ENCODE peak calls at places on chromosomes 7 and 10, in ten cellular contexts. One of them, this sample, is unnamed.

GRCh38 chr7:157013602-157014549 is 3.4 kb upstream of the MNX1 start:
- DNase-seq in spleen: no peak
- DNase-seq in upper lobe of left lung: no peak
- DNase-seq in esophagus muscularis mucosa: no peak
- DNase-seq in suprapubic skin: peak; percentile 44
- DNase-seq in K562: no peak
- DNase-seq in prostate gland: no peak
- DNase-seq in sigmoid colon: no peak
- DNase-seq in GM12878: no peak
- DNase-seq in stomach: no peak
- DNase-seq in this sample: no peak

GRCh38 chr7:18858232-18858631 is 259.2 kb downstream of the TWIST1 start:
- DNase-seq in spleen: no peak
- DNase-seq in upper lobe of left lung: no peak
- DNase-seq in esophagus muscularis mucosa: no peak
- DNase-seq in suprapubic skin: no peak
- DNase-seq in K562: no peak
- DNase-seq in prostate gland: no peak
- DNase-seq in sigmoid colon: no peak
- DNase-seq in GM12878: no peak
- DNase-seq in stomach: no peak
- DNase-seq in this sample: no peak

GRCh38 chr10:97498076-97498840 is at the start of gene MMS19:
- DNase-seq in spleen: peak; percentile 100
- DNase-seq in upper lobe of left lung: peak; percentile 99
- DNase-seq in esophagus muscularis mucosa: peak; percentile 100
- DNase-seq in suprapubic skin: peak; percentile 100
- DNase-seq in K562: peak; percentile 95
- DNase-seq in prostate gland: peak; percentile 100
- DNase-seq in sigmoid colon: peak; percentile 100
- DNase-seq in GM12878: peak; percentile 77
- DNase-seq in stomach: peak; percentile 100
- DNase-seq in this sample: peak; percentile 100

GRCh38 chr10:117370205-117370604 is 5.0 kb downstream of the PDZD8 start:
- DNase-seq in spleen: no peak
- DNase-seq in upper lobe of left lung: no peak
- DNase-seq in esophagus muscularis mucosa: no peak
- DNase-seq in suprapubic skin: no peak
- DNase-seq in K562: no peak
- DNase-seq in prostate gland: no peak
- DNase-seq in sigmoid colon: no peak
- DNase-seq in GM12878: no peak
- DNase-seq in stomach: no peak
- DNase-seq in this sample: no peak

GRCh38 chr10:131154306-131155025 is 157.1 kb downstream of the TCERG1L start:
- DNase-seq in spleen: peak; percentile 62
- DNase-seq in upper lobe of left lung: no peak
- DNase-seq in esophagus muscularis mucosa: no peak
- DNase-seq in suprapubic skin: no peak
- DNase-seq in K562: no peak
- DNase-seq in prostate gland: no peak
- DNase-seq in sigmoid colon: no peak
- DNase-seq in GM12878: no peak
- DNase-seq in stomach: no peak
- DNase-seq in this sample: no peak

GRCh38 chr7:41629711-41630111 is 73.2 kb downstream of the INHBA start:
- DNase-seq in spleen: no peak
- DNase-seq in upper lobe of left lung: no peak
- DNase-seq in esophagus muscularis mucosa: no peak
- DNase-seq in suprapubic skin: no peak
- DNase-seq in K562: no peak
- DNase-seq in prostate gland: no peak
- DNase-seq in sigmoid colon: no peak
- DNase-seq in GM12878: no peak
- DNase-seq in stomach: no peak
- DNase-seq in this sample: no peak

GRCh38 chr7:99623091-99623693 is 6.4 kb downstream of the ZSCAN25 start:
- DNase-seq in spleen: no peak
- DNase-seq in upper lobe of left lung: no peak
- DNase-seq in esophagus muscularis mucosa: peak; percentile 21
- DNase-seq in suprapubic skin: no peak
- DNase-seq in K562: no peak
- DNase-seq in prostate gland: peak; percentile 41
- DNase-seq in sigmoid colon: no peak
- DNase-seq in GM12878: no peak
- DNase-seq in stomach: no peak
- DNase-seq in this sample: no peak

GRCh38 chr7:152366662-152367061 is 69.1 kb downstream of the KMT2C start:
- DNase-seq in spleen: peak; percentile 76
- DNase-seq in upper lobe of left lung: no peak
- DNase-seq in esophagus muscularis mucosa: no peak
- DNase-seq in suprapubic skin: no peak
- DNase-seq in K562: no peak
- DNase-seq in prostate gland: no peak
- DNase-seq in sigmoid colon: no peak
- DNase-seq in GM12878: no peak
- DNase-seq in stomach: peak; percentile 39
- DNase-seq in this sample: peak; percentile 46

GRCh38 chr10:92142949-92143348 is 147.9 kb downstream of the CPEB3 start:
- DNase-seq in spleen: no peak
- DNase-seq in upper lobe of left lung: no peak
- DNase-seq in esophagus muscularis mucosa: no peak
- DNase-seq in suprapubic skin: no peak
- DNase-seq in K562: no peak
- DNase-seq in prostate gland: no peak
- DNase-seq in sigmoid colon: no peak
- DNase-seq in GM12878: peak; percentile 43
- DNase-seq in stomach: no peak
- DNase-seq in this sample: no peak

GRCh38 chr7:50153141-50153540 is 60.1 kb upstream of the ZPBP start:
- DNase-seq in spleen: no peak
- DNase-seq in upper lobe of left lung: no peak
- DNase-seq in esophagus muscularis mucosa: no peak
- DNase-seq in suprapubic skin: no peak
- DNase-seq in K562: no peak
- DNase-seq in prostate gland: no peak
- DNase-seq in sigmoid colon: no peak
- DNase-seq in GM12878: no peak
- DNase-seq in stomach: no peak
- DNase-seq in this sample: no peak

GRCh38 chr7:73667344-73668102 is at the start of gene VPS37D:
- DNase-seq in spleen: peak; percentile 98
- DNase-seq in upper lobe of left lung: peak; percentile 93
- DNase-seq in esophagus muscularis mucosa: peak; percentile 95
- DNase-seq in suprapubic skin: peak; percentile 90
- DNase-seq in K562: peak; percentile 97
- DNase-seq in prostate gland: peak; percentile 87
- DNase-seq in sigmoid colon: peak; percentile 94
- DNase-seq in GM12878: peak; percentile 30
- DNase-seq in stomach: peak; percentile 96
- DNase-seq in this sample: peak; percentile 94
- TF ChIP-seq POLR2AphosphoS5 in spleen: peak; percentile 58
- TF ChIP-seq POLR2AphosphoS5 in upper lobe of left lung: peak; percentile 14
- TF ChIP-seq POLR2AphosphoS5 in esophagus muscularis mucosa: peak; percentile 40
- TF ChIP-seq POLR2AphosphoS5 in suprapubic skin: no peak
- TF ChIP-seq POLR2AphosphoS5 in K562: no peak
- TF ChIP-seq POLR2AphosphoS5 in prostate gland: peak; percentile 36
- TF ChIP-seq POLR2AphosphoS5 in sigmoid colon: no peak
- TF ChIP-seq POLR2AphosphoS5 in GM12878: no peak
- TF ChIP-seq POLR2AphosphoS5 in stomach: no peak
- TF ChIP-seq POLR2AphosphoS5 in this sample: no peak

DNA sequence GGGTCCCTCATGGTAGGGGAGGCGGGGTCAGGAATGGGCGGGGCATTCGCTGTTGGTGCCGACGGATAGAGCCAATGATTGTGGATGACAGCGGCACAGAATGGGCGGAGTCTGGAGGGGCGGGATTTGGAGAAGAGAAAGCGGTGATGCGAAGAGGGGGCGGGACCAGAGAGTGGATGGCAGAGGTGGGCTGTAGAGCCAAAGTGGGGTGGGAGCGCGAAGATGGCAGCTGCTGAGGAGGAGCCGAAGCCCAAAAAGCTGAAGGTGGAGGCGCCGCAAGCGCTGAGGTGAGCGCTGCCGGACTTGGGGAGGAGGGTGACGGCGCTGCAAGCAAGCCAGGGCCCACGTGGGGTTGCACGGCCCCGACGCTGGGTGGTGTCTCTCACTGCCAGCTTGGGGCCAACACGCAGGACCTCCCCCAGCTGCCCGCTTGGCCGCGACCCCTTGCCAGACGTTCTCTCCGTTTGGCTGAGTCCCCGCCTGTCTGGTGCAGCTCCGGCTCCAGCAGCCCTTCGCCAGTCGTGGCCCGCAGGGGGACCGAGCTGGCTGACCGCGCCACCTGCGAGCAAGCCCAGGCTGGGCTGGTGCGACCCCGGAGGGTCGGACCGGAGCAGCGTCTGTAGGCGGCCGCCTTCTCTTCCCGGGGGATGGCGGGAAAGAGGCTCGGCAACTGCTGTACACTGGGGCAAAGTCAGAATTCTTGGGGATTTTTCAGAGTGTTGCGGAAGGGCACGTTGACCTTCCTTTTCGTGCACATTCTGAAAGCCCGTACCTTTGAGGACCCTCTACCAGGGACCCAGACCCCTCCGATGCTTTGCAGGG is at the start of gene ADK:
- DNase-seq in spleen: peak; percentile 100
- DNase-seq in upper lobe of left lung: peak; percentile 100
- DNase-seq in esophagus muscularis mucosa: peak; percentile 100
- DNase-seq in suprapubic skin: peak; percentile 100
- DNase-seq in K562: peak; percentile 100
- DNase-seq in prostate gland: peak; percentile 99
- DNase-seq in sigmoid colon: peak; percentile 99
- DNase-seq in GM12878: no peak
- DNase-seq in stomach: peak; percentile 100
- DNase-seq in this sample: peak; percentile 100
- TF ChIP-seq POLR2A in spleen: peak; percentile 51
- TF ChIP-seq POLR2A in upper lobe of left lung: peak; percentile 68
- TF ChIP-seq POLR2A in esophagus muscularis mucosa: peak; percentile 66
- TF ChIP-seq POLR2A in suprapubic skin: no peak
- TF ChIP-seq POLR2A in K562: peak; percentile 87
- TF ChIP-seq POLR2A in prostate gland: peak; percentile 80
- TF ChIP-seq POLR2A in sigmoid colon: peak; percentile 56
- TF ChIP-seq POLR2A in GM12878: peak; percentile 84
- TF ChIP-seq POLR2A in stomach: no peak
- TF ChIP-seq POLR2A in this sample: peak; percentile 66

GRCh38 chr10:95729323-95730055 is 26.5 kb upstream of the ENTPD1 start:
- DNase-seq in spleen: no peak
- DNase-seq in upper lobe of left lung: no peak
- DNase-seq in esophagus muscularis mucosa: no peak
- DNase-seq in suprapubic skin: no peak
- DNase-seq in K562: peak; percentile 40
- DNase-seq in prostate gland: no peak
- DNase-seq in sigmoid colon: no peak
- DNase-seq in GM12878: no peak
- DNase-seq in stomach: no peak
- DNase-seq in this sample: no peak
- TF ChIP-seq POLR2AphosphoS5 in spleen: no peak
- TF ChIP-seq POLR2AphosphoS5 in upper lobe of left lung: no peak
- TF ChIP-seq POLR2AphosphoS5 in esophagus muscularis mucosa: no peak
- TF ChIP-seq POLR2AphosphoS5 in suprapubic skin: no peak
- TF ChIP-seq POLR2AphosphoS5 in K562: no peak
- TF ChIP-seq POLR2AphosphoS5 in prostate gland: no peak
- TF ChIP-seq POLR2AphosphoS5 in sigmoid colon: peak; percentile 14
- TF ChIP-seq POLR2AphosphoS5 in GM12878: no peak
- TF ChIP-seq POLR2AphosphoS5 in stomach: no peak
- TF ChIP-seq POLR2AphosphoS5 in this sample: no peak

GRCh38 chr10:5598085-5598690 is 68.2 kb downstream of the ASB13 start:
- DNase-seq in spleen: no peak
- DNase-seq in upper lobe of left lung: no peak
- DNase-seq in esophagus muscularis mucosa: no peak
- DNase-seq in suprapubic skin: no peak
- DNase-seq in K562: no peak
- DNase-seq in prostate gland: no peak
- DNase-seq in sigmoid colon: no peak
- DNase-seq in GM12878: no peak
- DNase-seq in stomach: no peak
- DNase-seq in this sample: no peak

GRCh38 chr10:5595095-5595494 is 70.3 kb downstream of the CALML3 start:
- DNase-seq in spleen: no peak
- DNase-seq in upper lobe of left lung: no peak
- DNase-seq in esophagus muscularis mucosa: no peak
- DNase-seq in suprapubic skin: no peak
- DNase-seq in K562: no peak
- DNase-seq in prostate gland: no peak
- DNase-seq in sigmoid colon: no peak
- DNase-seq in GM12878: no peak
- DNase-seq in stomach: no peak
- DNase-seq in this sample: no peak

GRCh38 chr10:5596611-5597341 is 69.6 kb downstream of the ASB13 start:
- DNase-seq in spleen: no peak
- DNase-seq in upper lobe of left lung: no peak
- DNase-seq in esophagus muscularis mucosa: no peak
- DNase-seq in suprapubic skin: no peak
- DNase-seq in K562: no peak
- DNase-seq in prostate gland: no peak
- DNase-seq in sigmoid colon: no peak
- DNase-seq in GM12878: no peak
- DNase-seq in stomach: no peak
- DNase-seq in this sample: no peak

GRCh38 chr10:5594271-5595036 is 69.7 kb downstream of the CALML3 start:
- DNase-seq in spleen: no peak
- DNase-seq in upper lobe of left lung: no peak
- DNase-seq in esophagus muscularis mucosa: no peak
- DNase-seq in suprapubic skin: no peak
- DNase-seq in K562: no peak
- DNase-seq in prostate gland: no peak
- DNase-seq in sigmoid colon: no peak
- DNase-seq in GM12878: no peak
- DNase-seq in stomach: no peak
- DNase-seq in this sample: no peak

DNA sequence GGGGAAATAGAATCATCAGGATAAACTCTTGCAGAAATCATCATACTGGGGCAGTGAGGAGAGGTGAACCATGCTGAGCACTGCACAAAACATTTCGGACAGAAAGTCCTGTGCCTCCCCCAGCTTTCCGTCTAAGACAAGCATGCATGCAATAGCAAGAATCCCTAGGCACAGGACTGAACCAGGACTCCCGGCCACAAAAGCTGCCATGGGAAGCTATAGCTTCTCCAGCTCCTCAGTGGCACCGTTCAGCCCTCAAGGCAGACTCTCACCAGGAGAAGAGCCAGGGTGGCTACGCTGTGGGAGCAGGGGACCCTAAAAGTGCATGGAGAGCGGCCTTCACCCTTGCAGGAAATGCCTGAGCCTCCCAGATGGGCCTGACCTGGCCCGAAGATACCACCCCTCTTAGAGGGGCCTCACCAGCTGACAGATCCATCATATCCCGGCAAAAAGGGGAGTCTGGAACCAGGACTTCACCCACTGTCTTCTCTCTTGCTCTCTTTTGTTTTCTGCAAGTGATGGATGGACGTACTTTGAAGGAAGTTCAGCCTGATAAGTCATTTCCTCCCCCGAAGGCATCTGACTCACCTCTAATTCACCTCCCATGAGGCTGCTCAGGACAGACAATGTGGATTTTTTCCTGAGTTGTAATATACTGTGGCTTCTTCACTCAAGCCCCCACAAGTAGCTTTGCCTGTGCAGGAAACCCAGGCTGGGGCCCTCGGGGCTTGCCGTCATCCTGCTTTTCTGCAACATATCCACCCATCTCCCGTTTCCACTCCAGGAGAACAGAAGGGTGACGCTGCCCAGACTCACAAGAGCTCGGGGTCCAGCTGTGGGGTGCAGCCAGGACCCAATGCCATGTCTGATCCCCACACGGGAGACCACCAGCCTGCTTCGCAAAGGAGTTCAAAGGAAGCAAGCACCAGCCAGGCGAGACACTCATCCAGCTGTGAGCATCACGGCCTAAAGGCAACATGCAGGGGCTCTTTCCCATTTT is 70.5 kb downstream of the ASB13 start:
- DNase-seq in spleen: no peak
- DNase-seq in upper lobe of left lung: no peak
- DNase-seq in esophagus muscularis mucosa: no peak
- DNase-seq in suprapubic skin: no peak
- DNase-seq in K562: peak; percentile 50
- DNase-seq in prostate gland: no peak
- DNase-seq in sigmoid colon: no peak
- DNase-seq in GM12878: no peak
- DNase-seq in stomach: no peak
- DNase-seq in this sample: no peak
- TF ChIP-seq POLR2A in spleen: no peak
- TF ChIP-seq POLR2A in upper lobe of left lung: no peak
- TF ChIP-seq POLR2A in esophagus muscularis mucosa: no peak
- TF ChIP-seq POLR2A in suprapubic skin: no peak
- TF ChIP-seq POLR2A in K562: no peak
- TF ChIP-seq POLR2A in prostate gland: no peak
- TF ChIP-seq POLR2A in sigmoid colon: no peak
- TF ChIP-seq POLR2A in GM12878: no peak
- TF ChIP-seq POLR2A in stomach: no peak
- TF ChIP-seq POLR2A in this sample: no peak

This sample was measured in transverse colon.